ENCODE peak calls at places on chromosomes 4 and X, in eight cellular contexts. A, W, D, I, K, X, B and H are unnamed samples.

GRCh38 chrX:41381685-41382084 is 47.7 kb downstream of the DDX3X start:
- DNase-seq in A (no peak), W (peak), D (peak), I (no peak), K (no peak), X (no peak), B (no peak), H (no peak)

GRCh38 chr4:87011340-87012034 is 76.7 kb downstream of the AFF1 start:
- DNase-seq in A (peak), W (peak), D (peak), I (no peak), K (no peak), X (no peak), B (no peak), H (no peak)

GRCh38 chr4:175954685-175955084 is 111.0 kb upstream of the WDR17 start:
- DNase-seq in A (no peak), W (no peak), D (no peak), I (no peak), K (no peak), X (no peak), B (no peak), H (no peak)

GRCh38 chrX:24285082-24285481 is 28.8 kb downstream of the SUPT20HL2 start:
- DNase-seq in A (no peak), W (no peak), D (no peak), I (no peak), K (no peak), X (no peak), B (no peak), H (peak)

GRCh38 chr4:182144621-182145359 is 98.4 kb upstream of the TENM3 start:
- DNase-seq in A (no peak), W (peak), D (peak), I (no peak), K (no peak), X (peak), B (no peak), H (no peak)

GRCh38 chrX:130330146-130330545 is 9.6 kb upstream of the SLC25A14 start:
- DNase-seq in A (no peak), W (no peak), D (no peak), I (no peak), K (no peak), X (no peak), B (no peak), H (no peak)

GRCh38 chr4:24802648-24803047 is 7.3 kb downstream of the SOD3 start:
- DNase-seq in A (no peak), W (no peak), D (no peak), I (no peak), K (no peak), X (no peak), B (no peak), H (no peak)

GRCh38 chrX:63350979-63351616 is at the start of gene SPIN4:
- DNase-seq in A (peak), W (peak), D (peak), I (peak), K (peak), X (peak), B (peak), H (peak)

GRCh38 chr4:173167793-173168395 is 717 bp upstream of the GALNT7 start:
- DNase-seq in A (no peak), W (no peak), D (peak), I (peak), K (peak), X (peak), B (peak), H (peak)

GRCh38 chr4:81030617-81031388 is at the start of gene BMP3:
- DNase-seq in A (no peak), W (no peak), D (no peak), I (no peak), K (no peak), X (no peak), B (peak), H (no peak)

GRCh38 chr4:153758688-153759406 is 977 bp downstream of the RNF175 start:
- DNase-seq in A (no peak), W (no peak), D (no peak), I (no peak), K (no peak), X (no peak), B (no peak), H (no peak)

GRCh38 chrX:101057095-101057714 is 5.3 kb upstream of the TRMT2B start:
- DNase-seq in A (no peak), W (no peak), D (peak), I (no peak), K (no peak), X (peak), B (peak), H (no peak)

GRCh38 chr4:82360298-82361177 is 13.3 kb downstream of the HNRNPD start:
- DNase-seq in A (no peak), W (no peak), D (peak), I (no peak), K (no peak), X (no peak), B (peak), H (no peak)

GRCh38 chr4:156970501-156971167 is 965 bp downstream of the PDGFC start:
- DNase-seq in A (no peak), W (peak), D (peak), I (no peak), K (no peak), X (peak), B (no peak), H (peak)

GRCh38 chr4:17544831-17545234 is 29.9 kb downstream of the CLRN2 start:
- DNase-seq in A (no peak), W (no peak), D (no peak), I (no peak), K (no peak), X (no peak), B (no peak), H (no peak)

GRCh38 chr4:28402751-28403150 is 1542.1 kb downstream of the STIM2 start:
- DNase-seq in A (no peak), W (no peak), D (no peak), I (no peak), K (no peak), X (no peak), B (no peak), H (no peak)

GRCh38 chr4:115234405-115235093 is 121.1 kb upstream of the NDST4 start:
- DNase-seq in A (no peak), W (no peak), D (peak), I (no peak), K (peak), X (peak), B (no peak), H (peak)

GRCh38 chr4:182863501-182863900 is 53.7 kb downstream of the DCTD start:
- DNase-seq in A (no peak), W (no peak), D (no peak), I (no peak), K (no peak), X (no peak), B (no peak), H (no peak)

GRCh38 chr4:153341575-153342090 is 2.9 kb upstream of the MND1 start:
- DNase-seq in A (no peak), W (no peak), D (peak), I (no peak), K (no peak), X (no peak), B (peak), H (no peak)

GRCh38 chrX:56726609-56727008 is 2.4 kb upstream of the NBDY start:
- DNase-seq in A (no peak), W (no peak), D (peak), I (peak), K (peak), X (peak), B (peak), H (peak)

GRCh38 chr4:911871-912490 is 20.1 kb downstream of the GAK start:
- DNase-seq in A (no peak), W (no peak), D (no peak), I (no peak), K (no peak), X (no peak), B (no peak), H (no peak)

GRCh38 chr4:162838671-162839070 is 328.0 kb downstream of the NAF1 start:
- DNase-seq in A (no peak), W (no peak), D (peak), I (no peak), K (no peak), X (no peak), B (no peak), H (no peak)

GRCh38 chrX:114798902-114799301 is 215.0 kb downstream of the HTR2C start:
- DNase-seq in A (no peak), W (no peak), D (peak), I (no peak), K (no peak), X (no peak), B (no peak), H (no peak)

GRCh38 chr4:145482209-145483021 is 762 bp downstream of the SMAD1 start:
- DNase-seq in A (peak), W (peak), D (peak), I (no peak), K (peak), X (peak), B (peak), H (peak)

GRCh38 chr4:56626420-56626819 is 54.7 kb downstream of the HOPX start:
- DNase-seq in A (no peak), W (no peak), D (peak), I (no peak), K (no peak), X (no peak), B (no peak), H (no peak)

GRCh38 chrX:38305971-38306370 is 21.3 kb downstream of the RPGR start:
- DNase-seq in A (no peak), W (no peak), D (no peak), I (no peak), K (no peak), X (no peak), B (no peak), H (no peak)

GRCh38 chrX:84339507-84340364 is 151.7 kb upstream of the RPS6KA6 start:
- DNase-seq in A (no peak), W (no peak), D (peak), I (no peak), K (no peak), X (no peak), B (no peak), H (peak)

GRCh38 chrX:103817502-103817901 is 14.6 kb downstream of the RAB9B start:
- DNase-seq in A (no peak), W (peak), D (peak), I (peak), K (peak), X (peak), B (peak), H (peak)

GRCh38 chr4:75248770-75249467 is 265.3 kb downstream of the RCHY1 start:
- DNase-seq in A (no peak), W (no peak), D (peak), I (no peak), K (no peak), X (no peak), B (no peak), H (no peak)

GRCh38 chrX:53882331-53882730 is 161.9 kb downstream of the PHF8 start:
- DNase-seq in A (no peak), W (no peak), D (peak), I (no peak), K (no peak), X (no peak), B (no peak), H (no peak)

GRCh38 chrX:49846004-49846403 is 16.9 kb downstream of the PAGE4 start:
- DNase-seq in A (no peak), W (no peak), D (no peak), I (no peak), K (no peak), X (no peak), B (no peak), H (no peak)

GRCh38 chrX:12901486-12901885 is 4.9 kb upstream of the TLR8 start:
- DNase-seq in A (no peak), W (peak), D (peak), I (peak), K (peak), X (peak), B (peak), H (peak)

GRCh38 chr4:145839151-145839550 is 99.5 kb downstream of the ZNF827 start:
- DNase-seq in A (no peak), W (no peak), D (no peak), I (no peak), K (no peak), X (no peak), B (no peak), H (no peak)

GRCh38 chr4:186554890-186555827 is at the start of gene MTNR1A:
- DNase-seq in A (no peak), W (no peak), D (no peak), I (no peak), K (no peak), X (no peak), B (no peak), H (no peak)

GRCh38 chr4:83282049-83282535 is 2.5 kb downstream of the COQ2 start:
- DNase-seq in A (no peak), W (peak), D (peak), I (peak), K (peak), X (peak), B (peak), H (peak)

GRCh38 chrX:20680998-20681397 is 414.3 kb upstream of the RPS6KA3 start:
- DNase-seq in A (no peak), W (no peak), D (peak), I (no peak), K (no peak), X (no peak), B (no peak), H (peak)

GRCh38 chrX:121365572-121366161 is 318.3 kb downstream of the GLUD2 start:
- DNase-seq in A (no peak), W (no peak), D (no peak), I (no peak), K (no peak), X (no peak), B (no peak), H (peak)

GRCh38 chr4:73864365-73864764 is 4.8 kb upstream of the CXCL1 start:
- DNase-seq in A (no peak), W (no peak), D (peak), I (no peak), K (no peak), X (peak), B (no peak), H (peak)